ENCODE peak calls at places on chromosomes 5 and 9, in seven cellular contexts. P, J, O, R, U, N and I are unnamed samples.

GRCh38 chr5:143331956-143332355 is 71.5 kb downstream of the NR3C1 start:
- DNase-seq in J (no peak), U (no peak), N (no peak), O (no peak), P (no peak), R (no peak), I (no peak)

GRCh38 chr5:172571413-172571812 is 69.7 kb upstream of the NEURL1B start:
- DNase-seq in R (no peak), J (no peak), P (no peak), O (no peak), U (no peak), N (no peak), I (no peak)

GRCh38 chr9:81564632-81565031 is 124.7 kb downstream of the TLE1 start:
- DNase-seq in J (no peak), U (no peak), R (no peak), O (no peak), P (no peak), N (no peak), I (no peak)

GRCh38 chr5:148730955-148731898 is 76.9 kb upstream of the HTR4 start:
- DNase-seq in P (peak), J (peak), N (peak), R (peak), O (peak), U (peak), I (peak)

GRCh38 chr9:137387034-137387890 is 35.7 kb downstream of the EXD3 start:
- DNase-seq in R (no peak), U (no peak), N (no peak), P (no peak), J (peak), O (no peak), I (peak)

GRCh38 chr9:70435948-70436347 is 21.5 kb upstream of the KLF9 start:
- DNase-seq in O (no peak), N (peak), R (peak), P (peak), J (no peak), U (no peak), I (no peak)

GRCh38 chr5:75756991-75757390 is 39.8 kb upstream of the POC5 start:
- DNase-seq in N (peak), U (no peak), R (peak), P (no peak), O (no peak), J (no peak), I (no peak)

GRCh38 chr5:159269723-159270122 is 6.6 kb downstream of the UBLCP1 start:
- DNase-seq in O (no peak), R (no peak), N (no peak), J (no peak), P (no peak), U (no peak), I (no peak)

GRCh38 chr5:2756764-2757163 is 5.3 kb upstream of the IRX2 start:
- DNase-seq in J (no peak), U (no peak), O (no peak), N (no peak), R (no peak), P (no peak), I (peak)

GRCh38 chr5:137752873-137753226 is 1.3 kb downstream of the HNRNPA0 start:
- DNase-seq in R (peak), J (no peak), O (peak), P (no peak), N (peak), U (no peak), I (peak)

GRCh38 chr5:69288069-69288468 is 44.5 kb downstream of the CCDC125 start:
- DNase-seq in O (no peak), P (no peak), N (no peak), J (no peak), R (no peak), U (no peak), I (no peak)

GRCh38 chr9:103839197-103839596 is 254.9 kb upstream of the SMC2 start:
- DNase-seq in N (no peak), R (no peak), U (no peak), P (no peak), J (no peak), O (no peak), I (no peak)

GRCh38 chr5:1799110-1799601 is 481 bp downstream of the MRPL36 start:
- DNase-seq in J (no peak), N (peak), R (no peak), U (peak), O (peak), P (no peak), I (peak)

GRCh38 chr5:40784916-40785315 is 13.3 kb downstream of the PRKAA1 start:
- DNase-seq in N (no peak), J (no peak), U (no peak), P (no peak), O (no peak), R (no peak), I (no peak)

GRCh38 chr5:41973887-41974286 is 48.8 kb downstream of the FBXO4 start:
- DNase-seq in U (no peak), P (no peak), R (no peak), N (no peak), J (no peak), O (no peak), I (no peak)

GRCh38 chr9:65449423-65449822 is 164.4 kb upstream of the FOXD4L5 start:
- DNase-seq in P (no peak), R (no peak), N (no peak), O (no peak), U (no peak), J (no peak), I (peak)

GRCh38 chr9:10957878-10958277 is 345.1 kb upstream of the PTPRD start:
- DNase-seq in N (no peak), R (no peak), O (no peak), P (peak), J (no peak), U (no peak), I (no peak)

GRCh38 chr5:10036136-10036535 is 213.6 kb downstream of the ATPSCKMT start:
- DNase-seq in P (no peak), U (no peak), J (no peak), N (no peak), R (peak), O (no peak), I (no peak)

GRCh38 chr9:134698587-134699342 is 57.2 kb downstream of the COL5A1 start:
- DNase-seq in O (peak), J (peak), N (peak), R (peak), U (peak), P (no peak), I (no peak)

GRCh38 chr5:176608937-176609723 is 826 bp downstream of the GPRIN1 start:
- DNase-seq in J (no peak), P (no peak), N (peak), R (no peak), U (no peak), O (no peak), I (no peak)

GRCh38 chr5:176389114-176389768 is 690 bp downstream of the HIGD2A start:
- DNase-seq in U (peak), O (no peak), P (no peak), J (peak), N (no peak), R (no peak), I (no peak)

GRCh38 chr9:137191691-137192447 is 3.4 kb downstream of the SSNA1 start:
- DNase-seq in R (no peak), J (no peak), N (no peak), P (no peak), U (no peak), O (no peak), I (no peak)

GRCh38 chr5:102681403-102681983 is 73.6 kb upstream of the PAM start:
- DNase-seq in R (peak), U (peak), J (peak), O (peak), P (peak), N (peak), I (peak)